ENCODE peak calls at places on chromosomes 3 and 15, in six cellular contexts. B, W, H, T, X and Y are unnamed samples.

GRCh38 chr3:31568649-31569048 is 35.9 kb downstream of the STT3B start:
- DNase-seq in H (no peak), T (no peak), W (no peak), B (no peak), X (no peak), Y (no peak)

GRCh38 chr3:31903686-31904431 is 77.2 kb downstream of the OSBPL10 start:
- DNase-seq in T (no peak), W (no peak), H (no peak), X (no peak), B (no peak), Y (no peak)

GRCh38 chr3:190566043-190566933 is 52.4 kb downstream of the IL1RAP start:
- DNase-seq in B (no peak), X (peak), T (peak), H (peak), W (peak), Y (no peak)

GRCh38 chr3:170421147-170421641 is 2.5 kb downstream of the CLDN11 start:
- DNase-seq in H (no peak), T (peak), W (no peak), B (no peak), X (peak), Y (no peak)

GRCh38 chr3:118884748-118885206 is 149.9 kb downstream of the IGSF11 start:
- DNase-seq in T (peak), B (peak), W (peak), X (peak), H (peak), Y (peak)

GRCh38 chr3:181694805-181695660 is 16.7 kb upstream of the SOX2 start:
- DNase-seq in H (peak), T (peak), B (no peak), X (peak), W (peak), Y (no peak)

GRCh38 chr3:133583396-133583795 is 9.9 kb downstream of the CDV3 start:
- DNase-seq in X (no peak), H (no peak), T (no peak), B (no peak), W (no peak), Y (no peak)

GRCh38 chr15:46213551-46213950 is 578.7 kb downstream of the SQOR start:
- DNase-seq in T (no peak), H (no peak), X (no peak), B (no peak), W (no peak), Y (no peak)

GRCh38 chr3:117097356-117097755 is 387.8 kb downstream of the TUSC7 start:
- DNase-seq in W (no peak), T (no peak), H (no peak), B (no peak), X (peak), Y (no peak)

GRCh38 chr3:9715764-9716437 is 12.3 kb downstream of the CPNE9 start:
- DNase-seq in T (peak), X (peak), W (no peak), B (peak), H (peak), Y (no peak)

GRCh38 chr15:91919014-91919534 is 65.6 kb downstream of the SLCO3A1 start:
- DNase-seq in T (no peak), W (no peak), X (no peak), B (no peak), H (peak), Y (no peak)

GRCh38 chr3:119257654-119258410 is 17.2 kb upstream of the B4GALT4 start:
- DNase-seq in W (no peak), B (no peak), T (no peak), H (peak), X (peak), Y (no peak)

GRCh38 chr3:158532099-158532734 is 38.8 kb upstream of the MLF1 start:
- DNase-seq in B (no peak), X (peak), W (no peak), T (peak), H (no peak), Y (peak)

GRCh38 chr3:139227165-139227564 is 116.7 kb upstream of the MRPS22 start:
- DNase-seq in H (no peak), B (peak), W (no peak), X (peak), T (no peak), Y (no peak)

GRCh38 chr3:32778389-32778788 is 39.4 kb upstream of the TRIM71 start:
- DNase-seq in B (no peak), T (no peak), X (no peak), W (no peak), H (no peak), Y (no peak)

GRCh38 chr3:167304077-167304476 is 76.0 kb downstream of the ZBBX start:
- DNase-seq in T (no peak), B (no peak), W (no peak), X (no peak), H (no peak), Y (no peak)

GRCh38 chr3:80688814-80689213 is 921.0 kb upstream of the ROBO1 start:
- DNase-seq in B (no peak), X (peak), W (no peak), H (no peak), T (peak), Y (no peak)

GRCh38 chr3:131370935-131371698 is 10.5 kb upstream of the NUDT16 start:
- DNase-seq in X (no peak), B (no peak), T (no peak), W (no peak), H (no peak), Y (no peak)

GRCh38 chr15:68572921-68573320 is 5.9 kb upstream of the CORO2B start:
- DNase-seq in B (no peak), H (peak), X (no peak), W (no peak), T (no peak), Y (no peak)

GRCh38 chr3:155153242-155154186 is 73.4 kb downstream of the MME start:
- DNase-seq in B (no peak), T (no peak), X (no peak), H (no peak), W (no peak), Y (no peak)

GRCh38 chr3:46722443-46722842 is 4.8 kb upstream of the PRSS50 start:
- DNase-seq in H (no peak), X (no peak), T (no peak), B (no peak), W (no peak), Y (no peak)

GRCh38 chr3:3102751-3103150 is 7.4 kb downstream of the IL5RA start:
- DNase-seq in H (no peak), W (no peak), X (no peak), T (no peak), B (no peak), Y (no peak)

GRCh38 chr3:131261137-131261536 is 120.4 kb upstream of the NUDT16 start:
- DNase-seq in W (no peak), T (no peak), X (no peak), B (no peak), H (no peak), Y (no peak)

GRCh38 chr3:122952509-122952908 is 75.1 kb downstream of the SEMA5B start:
- DNase-seq in W (no peak), T (no peak), B (no peak), H (no peak), X (peak), Y (no peak)

GRCh38 chr3:140941434-140942220 is at the start of gene SLC25A36:
- DNase-seq in T (peak), W (peak), B (peak), X (peak), H (peak), Y (peak)